ENCODE peak calls at places on chromosomes 13 and 19, in five cellular contexts. L is RWPE2; D is CD4-positive, alpha-beta T cell; Y is mucosa of descending colon; E is right atrium auricular region. R is an unnamed sample.
A peak's percentile ranks its signal among the peaks of the same experiment; 100 is the strongest.

GRCh38 chr13:108283110-108283509 is 13.6 kb downstream of the TNFSF13B start:
- DNase-seq in Y (no peak), D (no peak), L (no peak), E (no peak), R (no peak)

GRCh38 chr19:19538077-19538764 is at the start of gene CILP2:
- DNase-seq in Y (peak; percentile 59), D (peak; percentile 39), E (no peak), L (peak; percentile 73), R (no peak)

GRCh38 chr13:67230774-67231480 is 791 bp upstream of the PCDH9 start:
- DNase-seq in Y (peak; percentile 38), L (peak; percentile 57), D (peak; percentile 3), E (no peak), R (no peak)

GRCh38 chr13:40981361-40981760 is 37.8 kb downstream of the ELF1 start:
- DNase-seq in E (no peak), Y (no peak), D (no peak), L (no peak), R (no peak)

GRCh38 chr19:13207237-13208130 is 57.3 kb downstream of the IER2 start:
- DNase-seq in Y (no peak), L (no peak), D (no peak), E (no peak), R (no peak)

GRCh38 chr19:55605637-55606470 is at the start of gene ZNF865:
- DNase-seq in E (peak; percentile 81), Y (peak; percentile 79), D (peak; percentile 63), L (no peak), R (peak; percentile 68)

GRCh38 chr19:6126335-6126974 is 9.0 kb upstream of the ACSBG2 start:
- DNase-seq in Y (peak; percentile 8), L (no peak), E (no peak), D (no peak), R (no peak)

GRCh38 chr13:21738636-21739035 is 67.8 kb downstream of the FGF9 start:
- DNase-seq in D (no peak), L (no peak), E (peak; percentile 5), Y (no peak), R (no peak)

GRCh38 chr13:67351915-67352314 is 121.8 kb upstream of the PCDH9 start:
- DNase-seq in E (no peak), D (no peak), Y (no peak), L (no peak), R (no peak)

GRCh38 chr19:39470724-39471339 is 9.8 kb upstream of the TIMM50 start:
- DNase-seq in L (no peak), D (no peak), E (no peak), Y (no peak), R (no peak)

GRCh38 chr13:52891685-52892084 is 43.2 kb upstream of the PCDH8 start:
- DNase-seq in D (no peak), E (no peak), Y (no peak), L (no peak), R (no peak)

GRCh38 chr13:80337011-80337688 is 3.8 kb downstream of the SPRY2 start:
- DNase-seq in D (no peak), E (no peak), Y (peak; percentile 27), L (no peak), R (no peak)

GRCh38 chr13:31160857-31161582 is 684 bp downstream of the HSPH1 start:
- DNase-seq in Y (peak; percentile 84), D (peak; percentile 41), L (no peak), E (peak; percentile 63), R (peak; percentile 60)

GRCh38 chr13:108508263-108508662 is 121.1 kb upstream of the MYO16 start:
- DNase-seq in Y (peak; percentile 5), E (no peak), D (no peak), L (no peak), R (no peak)

GRCh38 chr19:52734340-52734892 is 428 bp downstream of the ZNF611 start:
- DNase-seq in E (no peak), L (no peak), D (no peak), Y (peak; percentile 14), R (no peak)

GRCh38 chr13:101417043-101417406 is 717 bp upstream of the NALCN start:
- DNase-seq in L (no peak), Y (no peak), E (no peak), D (no peak), R (no peak)

GRCh38 chr13:66558511-66558910 is 671.6 kb downstream of the PCDH9 start:
- DNase-seq in E (no peak), L (no peak), Y (no peak), D (no peak), R (no peak)

GRCh38 chr13:97631158-97631557 is 197.2 kb downstream of the RAP2A start:
- DNase-seq in D (no peak), L (no peak), E (no peak), Y (no peak), R (no peak)

GRCh38 chr19:32287811-32288227 is 57.6 kb upstream of the ZNF507 start:
- DNase-seq in L (no peak), D (no peak), E (peak; percentile 73), Y (peak; percentile 88), R (no peak)

GRCh38 chr19:30648321-30648720 is 276.1 kb downstream of the ZNF536 start:
- DNase-seq in L (no peak), D (no peak), Y (no peak), E (no peak), R (no peak)

GRCh38 chr19:30228113-30228725 is 144.0 kb upstream of the ZNF536 start:
- DNase-seq in Y (peak; percentile 8), L (no peak), D (no peak), E (no peak), R (no peak)

GRCh38 chr19:35446194-35446593 is 1.9 kb upstream of the FFAR2 start:
- DNase-seq in E (no peak), D (no peak), L (no peak), Y (no peak), R (peak; percentile 83)

GRCh38 chr19:12766051-12766521 is 9.3 kb downstream of the HOOK2 start:
- DNase-seq in Y (no peak), L (no peak), E (peak; percentile 86), D (peak; percentile 66), R (peak; percentile 83)

GRCh38 chr13:77729502-77730221 is 32.2 kb downstream of the SLAIN1 start:
- DNase-seq in Y (no peak), D (no peak), L (no peak), E (no peak), R (no peak)

GRCh38 chr13:75359266-75359665 is 122.7 kb downstream of the TBC1D4 start:
- DNase-seq in Y (no peak), D (no peak), L (no peak), E (no peak), R (no peak)

GRCh38 chr13:100887729-100888151 is 213.1 kb upstream of the TMTC4 start:
- DNase-seq in L (no peak), D (no peak), Y (no peak), E (no peak), R (no peak)

GRCh38 chr13:36028359-36028758 is 102.8 kb downstream of the DCLK1 start:
- DNase-seq in E (no peak), Y (no peak), D (no peak), L (no peak), R (no peak)

GRCh38 chr19:1630811-1631210 is 21.6 kb downstream of the TCF3 start:
- DNase-seq in E (no peak), Y (no peak), D (no peak), L (no peak), R (no peak)

GRCh38 chr13:25743426-25743825 is 308.4 kb downstream of the SHISA2 start:
- DNase-seq in Y (no peak), D (no peak), L (no peak), E (no peak), R (no peak)

DNA sequence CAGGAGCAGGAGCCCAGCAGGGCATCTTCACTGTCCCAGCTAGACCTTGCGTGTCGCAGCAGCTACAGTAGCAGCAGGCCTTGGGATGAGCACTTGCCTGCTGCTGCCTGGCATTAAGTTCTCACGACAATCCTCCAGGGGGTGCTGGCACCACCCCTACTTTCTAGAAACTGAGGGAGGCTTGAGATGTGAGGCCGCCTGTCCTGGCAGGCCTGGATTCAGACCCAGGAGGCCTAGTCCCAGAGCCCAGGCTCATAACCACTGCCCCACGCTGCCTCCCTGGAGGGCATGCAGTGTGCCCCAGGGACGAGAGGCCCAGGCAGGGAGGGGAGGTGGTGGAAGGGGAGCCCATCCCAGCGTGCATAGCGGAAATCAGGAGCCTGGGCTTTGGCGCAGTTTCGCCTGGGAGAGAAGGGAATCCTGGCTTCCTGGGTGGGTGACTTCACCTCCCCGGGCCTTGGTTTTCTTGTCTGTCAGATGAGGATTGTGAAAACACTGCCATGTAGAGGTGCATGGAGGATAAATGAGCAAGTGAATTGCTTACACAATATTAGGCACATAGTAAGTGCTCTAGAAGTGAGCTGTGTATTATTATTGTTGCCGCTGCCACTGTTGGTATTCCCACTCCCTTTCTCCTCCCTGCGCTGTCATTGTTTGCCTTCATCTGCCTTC is 26.1 kb downstream of the PPP5C start:
- DNase-seq in E (no peak), Y (no peak), D (no peak), L (peak; percentile 65), R (no peak)
- TF ChIP-seq CTCF in E (no peak), Y (no peak), D (no peak), L (peak; percentile 53), R (no peak)

DNA sequence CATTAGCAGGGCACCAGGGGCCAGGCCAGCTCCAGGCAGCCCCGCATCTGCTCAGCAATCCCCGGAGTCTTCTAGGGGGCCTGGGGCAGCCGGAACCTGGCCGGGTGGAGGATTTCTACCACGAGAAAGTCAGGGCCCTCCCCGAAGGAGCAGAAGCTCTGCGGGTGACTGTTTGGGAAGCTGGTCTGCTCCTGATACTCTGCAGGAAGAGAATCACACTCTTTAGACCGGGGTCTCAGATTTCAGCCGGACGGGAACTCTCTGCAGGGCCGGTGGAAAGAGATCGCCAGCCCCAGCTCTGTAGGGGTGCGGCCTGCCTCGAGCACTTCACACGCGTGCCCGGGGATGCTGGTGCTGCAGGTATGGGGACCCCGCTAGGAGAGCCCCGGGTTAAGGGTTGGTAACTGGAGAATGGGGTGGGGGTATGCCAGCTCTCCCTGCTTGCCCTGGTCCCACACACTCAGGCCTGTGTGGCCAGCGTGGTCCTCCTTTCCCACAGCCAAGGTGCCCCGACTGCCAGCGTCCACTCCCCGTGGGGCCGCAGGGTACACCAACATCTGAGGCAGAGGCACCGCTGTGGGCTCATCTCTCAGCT is 20.1 kb downstream of the RASA3 start:
- DNase-seq in L (peak; percentile 35), D (no peak), Y (no peak), E (peak; percentile 55), R (peak; percentile 38)
- TF ChIP-seq CTCF in L (no peak), D (no peak), Y (no peak), E (no peak), R (no peak)

DNA sequence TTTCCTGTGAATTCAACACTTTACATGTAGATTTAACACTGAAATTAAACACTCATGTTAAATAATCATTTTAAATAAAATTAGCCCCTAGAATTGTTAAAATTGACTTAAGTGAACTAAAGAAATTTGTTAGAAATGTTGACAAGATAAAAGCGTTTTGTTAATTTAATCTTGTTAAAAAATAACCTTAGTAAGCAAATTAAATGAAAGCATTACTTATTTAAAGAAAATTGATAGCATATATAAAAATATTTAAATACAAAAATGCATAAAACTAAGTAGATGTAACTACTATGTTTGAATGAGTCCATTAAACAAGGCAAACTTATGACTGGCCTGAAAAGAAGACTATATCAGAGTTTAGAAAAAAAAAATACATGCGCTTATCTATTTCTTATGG is 99.0 kb upstream of the TRPC4 start:
- DNase-seq in E (no peak), Y (no peak), L (no peak), D (no peak), R (no peak)
- TF ChIP-seq CTCF in E (no peak), Y (no peak), L (no peak), D (no peak), R (no peak)

DNA sequence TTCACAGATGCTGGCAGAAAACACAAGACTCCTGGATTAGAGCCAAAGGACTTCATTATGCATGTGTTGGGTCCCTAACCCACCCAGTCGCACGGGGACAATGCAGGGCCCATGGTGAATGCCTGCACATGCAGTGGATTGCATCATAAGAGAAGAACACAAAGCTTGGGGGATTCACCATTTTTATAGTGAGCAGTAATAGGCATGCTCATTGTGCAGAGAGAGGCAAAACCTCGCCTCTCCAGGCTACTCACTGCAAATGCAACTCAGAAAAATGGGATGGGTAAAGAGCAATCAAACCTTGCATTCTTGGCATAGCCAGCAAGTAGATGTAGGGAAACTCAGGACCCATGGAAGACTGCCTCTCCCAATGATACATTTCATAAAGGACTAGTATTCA is 115.8 kb downstream of the DIAPH3 start:
- DNase-seq in Y (no peak), L (no peak), D (no peak), E (no peak), R (no peak)
- TF ChIP-seq CTCF in Y (no peak), L (no peak), D (no peak), E (no peak), R (no peak)